ENCODE peak calls at places on chromosome 12, in nine cellular contexts. X is tibial nerve, J is choroid plexus epithelial cell, B is mesenchymal stem cell, V is ovary, P is CMK, G is colonic mucosa, K is AG10803, M is GOT3. Y is an unnamed sample.
A peak's percentile ranks its signal among the peaks of the same experiment; 100 is the strongest.

GRCh38 chr12:52041695-52042123 is 9.5 kb upstream of the NR4A1 start:
- DNase-seq in P (no peak), G (no peak), B (peak; percentile 49), K (peak; percentile 70), V (peak; percentile 72), J (peak; percentile 53), M (no peak), X (no peak), Y (peak; percentile 83)

GRCh38 chr12:88516811-88517210 is 63.5 kb downstream of the KITLG start:
- DNase-seq in X (no peak), G (no peak), K (no peak), V (no peak), M (no peak), J (no peak), B (no peak), P (no peak), Y (no peak)

GRCh38 chr12:107402041-107403022 is 283.3 kb upstream of the PWP1 start:
- DNase-seq in B (peak; percentile 28), X (peak; percentile 39), M (peak; percentile 2), V (no peak), P (no peak), K (peak; percentile 53), J (peak; percentile 88), G (peak; percentile 41), Y (peak; percentile 31)

GRCh38 chr12:124862768-124863408 is 776 bp downstream of the SCARB1 start:
- DNase-seq in P (no peak), G (peak; percentile 45), V (no peak), J (peak; percentile 65), B (peak; percentile 46), M (no peak), X (no peak), K (peak; percentile 6), Y (no peak)

GRCh38 chr12:83827860-83828259 is 1084.7 kb downstream of the SLC6A15 start:
- DNase-seq in V (no peak), X (no peak), B (no peak), M (no peak), P (no peak), K (no peak), J (peak; percentile 70), G (no peak), Y (no peak)

GRCh38 chr12:24011927-24012326 is 62.5 kb upstream of the SOX5 start:
- DNase-seq in V (no peak), J (peak; percentile 11), P (no peak), B (no peak), X (no peak), G (no peak), M (no peak), K (no peak), Y (no peak)

GRCh38 chr12:54689034-54689372 is 40.8 kb upstream of the DCD start:
- DNase-seq in K (no peak), J (no peak), V (no peak), G (no peak), M (no peak), B (no peak), P (no peak), X (no peak), Y (no peak)

GRCh38 chr12:29066061-29066588 is 83.0 kb upstream of the FAR2 start:
- DNase-seq in M (no peak), J (peak; percentile 76), G (no peak), X (peak; percentile 28), K (peak; percentile 62), V (no peak), B (peak; percentile 48), P (no peak), Y (no peak)

GRCh38 chr12:9751204-9752144 is 9.2 kb downstream of the CD69 start:
- DNase-seq in J (peak; percentile 73), M (no peak), V (no peak), X (no peak), G (no peak), P (no peak), K (peak; percentile 16), B (peak; percentile 62), Y (no peak)

GRCh38 chr12:112820796-112821195 is 29.2 kb downstream of the RPH3A start:
- DNase-seq in M (no peak), B (no peak), V (no peak), J (no peak), K (no peak), X (no peak), G (no peak), P (no peak), Y (no peak)